ENCODE peak calls at places on chromosomes 7 and 10, in six cellular contexts. F is NCI-H2171; A is amygdala; K is activated CD4-positive, alpha-beta T cell treated with anti-CD3 and anti-CD28 coated beads for 36 hours; I is NCI-H82; H is mucosa of gallbladder. R is an unnamed sample.
A peak's percentile ranks its signal among the peaks of the same experiment; 100 is the strongest.

GRCh38 chr10:3635248-3635647 is 149.8 kb downstream of the KLF6 start:
- DNase-seq in F (no peak), A (no peak), K (no peak), I (no peak), H (no peak), R (no peak)

GRCh38 chr7:130356760-130357611 is 12.4 kb downstream of the CPA5 start:
- DNase-seq in F (no peak), A (no peak), K (peak; percentile 50), I (no peak), H (no peak), R (no peak)

GRCh38 chr7:123424463-123424862 is 109.9 kb downstream of the IQUB start:
- DNase-seq in F (no peak), A (no peak), K (no peak), I (no peak), H (no peak), R (no peak)

GRCh38 chr10:106863549-106863948 is 301.0 kb downstream of the SORCS1 start:
- DNase-seq in F (no peak), A (no peak), K (no peak), I (peak; percentile 10), H (no peak), R (no peak)

GRCh38 chr7:148489678-148490077 is 100.9 kb upstream of the C7orf33 start:
- DNase-seq in F (no peak), A (no peak), K (no peak), I (no peak), H (no peak), R (no peak)

GRCh38 chr10:42769653-42770052 is 12.9 kb upstream of the BMS1 start:
- DNase-seq in F (no peak), A (no peak), K (no peak), I (peak; percentile 8), H (no peak), R (no peak)

GRCh38 chr10:35083242-35083641 is 6.9 kb downstream of the CUL2 start:
- DNase-seq in F (no peak), A (no peak), K (no peak), I (no peak), H (no peak), R (no peak)

GRCh38 chr7:65827366-65827765 is 45.5 kb upstream of the VKORC1L1 start:
- DNase-seq in F (no peak), A (no peak), K (no peak), I (no peak), H (no peak), R (no peak)

GRCh38 chr7:17535776-17536175 is 237.3 kb downstream of the AHR start:
- DNase-seq in F (no peak), A (no peak), K (no peak), I (no peak), H (no peak), R (no peak)

GRCh38 chr10:32180354-32181280 is 124.4 kb upstream of the KIF5B start:
- DNase-seq in F (no peak), A (no peak), K (no peak), I (no peak), H (no peak), R (no peak)

GRCh38 chr7:26490631-26491624 is 199.3 kb downstream of the SNX10 start:
- DNase-seq in F (peak; percentile 79), A (no peak), K (no peak), I (peak; percentile 99), H (no peak), R (no peak)

GRCh38 chr10:6068422-6068821 is 6.3 kb upstream of the IL2RA start:
- DNase-seq in F (no peak), A (no peak), K (peak; percentile 64), I (no peak), H (no peak), R (no peak)

GRCh38 chr7:91913612-91914011 is 27.1 kb upstream of the AKAP9 start:
- DNase-seq in F (no peak), A (no peak), K (no peak), I (no peak), H (no peak), R (no peak)

GRCh38 chr10:78648256-78648860 is 420.4 kb upstream of the ZMIZ1 start:
- DNase-seq in F (no peak), A (no peak), K (no peak), I (no peak), H (no peak), R (no peak)

R was measured in hippocampal formation.